ENCODE peak calls at places on chromosomes 6 and 20, in eight cellular contexts. K is left cardiac atrium; N is SJSA1; I is neural crest cell; V is fibroblast of lung; M is HT1080; U is RWPE1; J is activated T-helper 1 cell treated with anti-CD3 and anti-CD28 coated beads, Interleukin-12 subunit alpha, Interleukin-12 subunit beta, Interleukin-2, Interleukin-4 antibody, amounts not matched to agents 30 ng/mL and 10 ng/mL and 1 ng/mL, durations not matched to agents 14 hours and 24 hours and 36 hours. L is an unnamed sample.

GRCh38 chr20:41308726-41309413 is 8.7 kb downstream of the ZHX3 start:
- DNase-seq in K (no peak), N (no peak), I (no peak), V (no peak), M (no peak), U (no peak), J (no peak), L (no peak)

GRCh38 chr20:10337291-10337690 is 96.7 kb downstream of the MKKS start:
- DNase-seq in K (no peak), N (no peak), I (no peak), V (peak), M (no peak), U (no peak), J (no peak), L (no peak)

GRCh38 chr6:144064831-144065668 is 30.3 kb downstream of the SF3B5 start:
- DNase-seq in K (no peak), N (no peak), I (no peak), V (peak), M (no peak), U (no peak), J (no peak), L (no peak)

GRCh38 chr6:101181006-101181405 is 212.5 kb upstream of the GRIK2 start:
- DNase-seq in K (no peak), N (no peak), I (no peak), V (no peak), M (no peak), U (no peak), J (no peak), L (no peak)

GRCh38 chr20:17657079-17657825 is 24.8 kb downstream of the RRBP1 start:
- DNase-seq in K (peak), N (no peak), I (no peak), V (no peak), M (no peak), U (no peak), J (no peak), L (no peak)

GRCh38 chr6:1312444-1313363 is 806 bp downstream of the FOXQ1 start:
- DNase-seq in K (no peak), N (peak), I (no peak), V (no peak), M (no peak), U (no peak), J (no peak), L (no peak)

GRCh38 chr20:20831794-20832193 is 119.3 kb upstream of the RALGAPA2 start:
- DNase-seq in K (no peak), N (no peak), I (no peak), V (no peak), M (peak), U (no peak), J (no peak), L (no peak)

GRCh38 chr6:32147401-32148132 is 4.2 kb downstream of the PRRT1 start:
- DNase-seq in K (no peak), N (no peak), I (no peak), V (no peak), M (no peak), U (no peak), J (no peak), L (no peak)

GRCh38 chr20:61520761-61521460 is 268.9 kb downstream of the CDH4 start:
- DNase-seq in K (no peak), N (no peak), I (no peak), V (peak), M (peak), U (peak), J (no peak), L (no peak)

GRCh38 chr6:126581316-126581715 is 241.4 kb downstream of the CENPW start:
- DNase-seq in K (no peak), N (no peak), I (no peak), V (no peak), M (no peak), U (no peak), J (no peak), L (no peak)

GRCh38 chr6:106546322-106547052 is 82.8 kb downstream of the RTN4IP1 start:
- DNase-seq in K (no peak), N (peak), I (no peak), V (peak), M (peak), U (peak), J (no peak), L (no peak)

GRCh38 chr6:44737829-44738528 is 350.5 kb downstream of the CDC5L start:
- DNase-seq in K (no peak), N (no peak), I (no peak), V (no peak), M (no peak), U (no peak), J (no peak), L (no peak)

GRCh38 chr6:6597682-6598081 is 9.2 kb downstream of the LY86 start:
- DNase-seq in K (no peak), N (no peak), I (no peak), V (no peak), M (no peak), U (no peak), J (no peak), L (no peak)

GRCh38 chr6:46236752-46237151 is 66.0 kb upstream of the ENPP5 start:
- DNase-seq in K (no peak), N (no peak), I (no peak), V (no peak), M (no peak), U (no peak), J (no peak), L (no peak)

GRCh38 chr20:43987018-43987417 is 72.4 kb downstream of the TOX2 start:
- DNase-seq in K (no peak), N (no peak), I (no peak), V (no peak), M (no peak), U (no peak), J (no peak), L (no peak)

GRCh38 chr20:19453781-19454310 is 241.4 kb downstream of the SLC24A3 start:
- DNase-seq in K (no peak), N (no peak), I (no peak), V (no peak), M (no peak), U (no peak), J (no peak), L (no peak)

GRCh38 chr6:45741437-45742166 is 274.1 kb downstream of the CLIC5 start:
- DNase-seq in K (no peak), N (peak), I (no peak), V (peak), M (no peak), U (no peak), J (no peak), L (no peak)

GRCh38 chr6:89797317-89797716 is 22.3 kb downstream of the MDN1 start:
- DNase-seq in K (peak), N (no peak), I (no peak), V (peak), M (peak), U (no peak), J (no peak), L (no peak)

GRCh38 chr20:51533291-51534172 is 9.0 kb downstream of the NFATC2 start:
- DNase-seq in K (no peak), N (peak), I (no peak), V (peak), M (peak), U (peak), J (no peak), L (no peak)

GRCh38 chr6:64330694-64331309 is 695.2 kb downstream of the PHF3 start:
- DNase-seq in K (peak), N (peak), I (peak), V (peak), M (peak), U (peak), J (no peak), L (no peak)

GRCh38 chr6:88586371-88587157 is 376.9 kb downstream of the RNGTT start:
- DNase-seq in K (peak), N (no peak), I (no peak), V (peak), M (peak), U (no peak), J (no peak), L (no peak)

GRCh38 chr6:157669747-157670216 is 153.3 kb upstream of the SNX9 start:
- DNase-seq in K (peak), N (peak), I (peak), V (peak), M (peak), U (peak), J (no peak), L (no peak)

GRCh38 chr20:25360631-25361286 is 29.9 kb downstream of the ABHD12 start:
- DNase-seq in K (no peak), N (no peak), I (no peak), V (peak), M (peak), U (peak), J (no peak), L (no peak)

GRCh38 chr20:1820137-1821074 is 74.8 kb upstream of the SIRPA start:
- DNase-seq in K (no peak), N (no peak), I (no peak), V (peak), M (peak), U (no peak), J (no peak), L (no peak)

GRCh38 chr6:157264701-157265100 is 58.6 kb downstream of the TMEM242 start:
- DNase-seq in K (no peak), N (no peak), I (no peak), V (no peak), M (no peak), U (no peak), J (no peak), L (no peak)

GRCh38 chr6:15969236-15969778 is 159.6 kb upstream of the MYLIP start:
- DNase-seq in K (no peak), N (no peak), I (no peak), V (peak), M (no peak), U (peak), J (no peak), L (no peak)

L was measured in NCI-H2107.